ENCODE peak calls at places on chromosomes 12 and 14, in seven cellular contexts. W is aorta; B is CD4-positive, alpha-beta memory T cell; O is BE2C; X is bronchial epithelial cell; Y is pancreas; P is endodermal cell. Q is an unnamed sample. For H3K36me3 and H3K27me3, the result is how much of the 10 kb centered on the place peaks cover.

GRCh38 chr14:71586131-71586893 is 345.9 kb upstream of the RGS6 start:
- DNase-seq in W (peak), B (no peak), O (peak), X (no peak), Y (no peak), P (no peak), Q (no peak)

GRCh38 chr12:32366704-32367103 is 32.7 kb upstream of the FGD4 start:
- DNase-seq in W (no peak), B (no peak), O (no peak), X (no peak), Y (no peak), P (no peak), Q (no peak)

GRCh38 chr12:125140918-125141573 is 75.8 kb downstream of the AACS start:
- DNase-seq in W (no peak), B (no peak), O (no peak), X (peak), Y (no peak), P (no peak), Q (no peak)

GRCh38 chr12:89707992-89708792 is 446 bp downstream of the ATP2B1 start:
- DNase-seq in W (peak), B (peak), O (peak), X (no peak), Y (peak), P (peak), Q (peak)

GRCh38 chr12:83474369-83474768 is 787.7 kb downstream of the TMTC2 start:
- DNase-seq in W (no peak), B (no peak), O (no peak), X (no peak), Y (no peak), P (no peak), Q (no peak)

GRCh38 chr14:54251356-54251755 is 145.5 kb upstream of the CDKN3 start:
- DNase-seq in W (no peak), B (no peak), O (no peak), X (peak), Y (no peak), P (no peak), Q (no peak)

GRCh38 chr14:55138091-55138490 is 9.0 kb downstream of the LGALS3 start:
- DNase-seq in W (no peak), B (no peak), O (no peak), X (no peak), Y (no peak), P (peak), Q (no peak)

GRCh38 chr14:34628681-34629135 is 1.2 kb downstream of the SNX6 start:
- DNase-seq in W (no peak), B (peak), O (no peak), X (no peak), Y (no peak), P (peak), Q (peak)

GRCh38 chr12:59834659-59835474 is 239.0 kb downstream of the SLC16A7 start:
- DNase-seq in W (no peak), B (peak), O (no peak), X (peak), Y (no peak), P (no peak), Q (no peak)

GRCh38 chr12:95551305-95551704 is at the start of gene USP44:
- DNase-seq in W (no peak), B (no peak), O (no peak), X (no peak), Y (no peak), P (peak), Q (no peak)

GRCh38 chr12:28340261-28340660 is 150.0 kb downstream of the CCDC91 start:
- DNase-seq in W (no peak), B (no peak), O (no peak), X (no peak), Y (no peak), P (no peak), Q (no peak)

GRCh38 chr14:72606879-72607278 is 287.0 kb downstream of the DPF3 start:
- DNase-seq in W (no peak), B (no peak), O (no peak), X (no peak), Y (no peak), P (no peak), Q (no peak)

GRCh38 chr12:56079729-56080555 is at the start of gene ERBB3:
- DNase-seq in W (peak), B (peak), O (peak), X (peak), Y (peak), P (peak), Q (peak)

GRCh38 chr14:93029911-93030555 is 85.7 kb downstream of the ITPK1 start:
- DNase-seq in W (no peak), B (no peak), O (no peak), X (no peak), Y (no peak), P (no peak), Q (no peak)

GRCh38 chr12:111438501-111438900 is 32.8 kb downstream of the SH2B3 start:
- DNase-seq in W (peak), B (peak), O (peak), X (peak), Y (no peak), P (peak), Q (peak)

GRCh38 chr12:124548854-124549378 is 18.5 kb downstream of the NCOR2 start:
- DNase-seq in W (peak), B (no peak), O (peak), X (peak), Y (no peak), P (no peak), Q (no peak)

GRCh38 chr12:26434299-26434915 is 239.0 kb downstream of the SSPN start:
- DNase-seq in W (no peak), B (no peak), O (peak), X (peak), Y (peak), P (peak), Q (no peak)

GRCh38 chr12:44532940-44533339 is 343.2 kb downstream of the NELL2 start:
- DNase-seq in W (no peak), B (no peak), O (no peak), X (no peak), Y (no peak), P (no peak), Q (no peak)

GRCh38 chr12:122060069-122060468 is 18.5 kb upstream of the MLXIP start:
- DNase-seq in W (no peak), B (no peak), O (no peak), X (no peak), Y (no peak), P (no peak), Q (no peak)

GRCh38 chr12:11565752-11566151 is 83.7 kb upstream of the ETV6 start:
- DNase-seq in W (no peak), B (no peak), O (no peak), X (no peak), Y (no peak), P (no peak), Q (no peak)

GRCh38 chr14:55094630-55095157 is 34.4 kb upstream of the LGALS3 start:
- DNase-seq in W (no peak), B (no peak), O (no peak), X (peak), Y (no peak), P (no peak), Q (no peak)

GRCh38 chr12:2205961-2206360 is 153.2 kb downstream of the CACNA1C start:
- DNase-seq in W (no peak), B (no peak), O (no peak), X (no peak), Y (no peak), P (no peak), Q (no peak)

DNA sequence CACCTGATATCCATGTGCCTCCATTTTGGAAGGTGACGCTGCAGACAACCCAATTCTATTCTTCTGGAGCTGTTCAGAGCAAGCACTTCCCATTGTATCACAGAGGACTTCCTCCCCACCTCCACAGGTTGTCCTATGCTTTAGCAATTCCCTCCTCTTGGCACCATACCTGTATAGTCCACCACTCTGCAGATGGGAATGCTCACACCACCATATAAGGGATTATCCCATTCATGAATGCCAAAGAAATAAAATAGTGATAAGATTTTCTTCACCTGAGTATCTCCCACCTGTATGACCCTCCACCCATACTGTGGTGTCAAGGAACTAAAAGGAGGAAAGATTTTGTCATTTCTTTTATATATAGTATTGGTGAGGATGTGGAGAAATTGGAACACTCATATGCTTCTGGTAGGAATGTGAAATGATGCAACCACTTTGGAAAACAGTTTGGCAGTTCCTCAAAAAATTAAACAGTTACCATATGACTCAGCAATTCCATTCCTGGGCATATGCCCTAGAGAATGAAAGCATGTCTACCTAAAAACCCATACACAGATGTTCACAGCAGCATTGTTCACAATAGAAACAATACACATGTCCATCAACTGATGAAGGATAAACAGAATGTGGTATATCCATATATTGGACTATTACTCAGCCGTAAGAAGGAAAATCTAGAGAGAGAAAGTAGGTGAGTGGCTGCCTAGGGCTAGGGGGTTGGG is 75.2 kb downstream of the FIGNL2 start:
- DNase-seq in W (no peak), B (no peak), O (no peak), X (peak), Y (no peak), P (no peak), Q (no peak)
- H3K36me3 ChIP-seq in W (under half), B (under half), O (under half), X (under half), Y (under half), P (under half), Q (under half)

GRCh38 chr12:62629413-62629812 is 162.8 kb downstream of the MON2 start:
- DNase-seq in W (no peak), B (no peak), O (no peak), X (no peak), Y (no peak), P (peak), Q (no peak)

GRCh38 chr12:62631531-62632520 is 165.2 kb downstream of the MON2 start:
- DNase-seq in W (peak), B (peak), O (peak), X (peak), Y (peak), P (peak), Q (no peak)

GRCh38 chr12:62629971-62630739 is 163.5 kb downstream of the MON2 start:
- DNase-seq in W (no peak), B (no peak), O (no peak), X (no peak), Y (no peak), P (peak), Q (no peak)

GRCh38 chr12:62635630-62636029 is 169.0 kb downstream of the MON2 start:
- DNase-seq in W (no peak), B (no peak), O (no peak), X (no peak), Y (no peak), P (no peak), Q (no peak)

DNA sequence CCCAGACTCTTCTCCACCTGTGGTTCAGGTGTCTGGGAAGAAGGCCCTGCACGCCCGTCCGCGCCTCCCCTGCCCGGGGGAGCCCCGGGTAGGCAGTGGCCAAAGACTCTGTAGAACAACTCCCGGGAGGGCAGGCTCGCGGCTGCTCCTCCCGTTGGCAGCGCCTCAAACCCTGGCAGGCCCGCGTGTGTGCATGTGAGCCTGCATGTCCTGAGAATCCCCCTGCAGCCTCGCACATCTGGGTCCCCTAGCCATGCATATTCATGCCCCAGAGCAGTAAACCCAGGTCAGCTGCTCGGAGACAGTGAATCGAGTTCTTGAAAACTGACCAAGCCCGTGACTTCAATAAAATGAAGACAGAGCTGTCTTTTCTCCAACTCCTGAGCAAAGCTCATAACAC is 165.9 kb downstream of the MON2 start:
- DNase-seq in W (peak), B (peak), O (peak), X (no peak), Y (peak), P (peak), Q (no peak)
- H3K27me3 ChIP-seq in W (under half), B (under half), O (under half), X (under half), Y (under half), P (under half), Q (under half)

DNA sequence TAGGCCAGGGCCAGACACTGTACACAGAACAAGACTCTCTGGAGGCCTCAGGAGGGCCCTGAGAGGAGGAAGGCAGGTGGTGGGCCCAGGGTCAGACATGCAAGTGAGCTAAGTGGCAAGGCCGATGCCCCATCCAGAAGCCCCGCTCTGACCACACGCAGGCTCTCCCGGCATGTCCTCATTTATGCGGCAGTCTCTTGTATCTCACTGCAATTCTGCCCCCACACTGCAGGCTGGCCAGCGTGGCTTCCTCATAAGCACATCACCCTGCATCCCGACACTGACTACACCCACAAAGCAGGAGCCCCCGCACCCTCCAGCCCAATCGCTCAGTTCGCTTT is 17.5 kb downstream of the SSH1 start:
- DNase-seq in W (peak), B (no peak), O (no peak), X (no peak), Y (no peak), P (no peak), Q (peak)
- H3K36me3 ChIP-seq in W (under half), B (under half), O (under half), X (under half), Y (under half), P (under half), Q (under half)

DNA sequence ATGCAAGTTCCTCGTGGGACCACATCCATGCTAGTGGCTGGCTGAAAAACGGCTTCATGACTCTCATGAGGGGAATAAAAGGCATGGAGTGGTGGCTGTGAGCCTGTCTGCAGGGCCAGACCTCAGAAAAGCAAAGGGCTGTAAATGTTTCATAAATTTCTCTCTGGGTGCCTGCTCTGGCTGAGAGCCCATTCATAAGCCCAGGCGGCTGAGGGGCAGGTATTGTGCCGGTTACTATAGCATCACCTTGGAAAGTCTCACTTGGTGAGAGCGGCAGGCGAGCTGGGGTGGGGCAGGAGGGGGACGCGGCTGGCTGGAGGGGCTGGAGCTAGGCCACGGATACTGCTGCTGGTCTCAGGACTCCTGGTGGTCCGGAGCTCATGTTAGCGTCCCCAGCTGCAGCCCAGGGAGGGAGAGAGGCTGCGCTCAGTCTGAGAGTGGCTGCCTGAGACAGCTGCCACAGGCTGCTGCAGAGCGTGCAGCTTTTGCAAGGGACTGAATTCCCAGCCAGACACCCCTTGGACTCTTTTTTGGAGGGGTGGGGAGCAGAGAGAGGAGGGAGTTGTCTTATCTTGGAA is at the start of gene SLC17A8:
- DNase-seq in W (no peak), B (no peak), O (peak), X (no peak), Y (no peak), P (peak), Q (no peak)
- H3K27me3 ChIP-seq in W (under half), B (under half), O (under half), X (under half), Y (under half), P (under half), Q (under half)

GRCh38 chr12:53476769-53477209 is 22.5 kb downstream of the MAP3K12 start:
- DNase-seq in W (no peak), B (no peak), O (peak), X (no peak), Y (no peak), P (peak), Q (peak)
- H3K36me3 ChIP-seq in W (under half), B (half or more), O (half or more), X (under half), Y (under half), P (half or more), Q (half or more)

GRCh38 chr12:130665753-130666152 is 50.3 kb downstream of the RIMBP2 start:
- DNase-seq in W (no peak), B (no peak), O (no peak), X (peak), Y (no peak), P (no peak), Q (no peak)

GRCh38 chr12:130669205-130669557 is 46.9 kb downstream of the RIMBP2 start:
- DNase-seq in W (no peak), B (no peak), O (no peak), X (no peak), Y (no peak), P (no peak), Q (no peak)

GRCh38 chr12:130666645-130667044 is 49.5 kb downstream of the RIMBP2 start:
- DNase-seq in W (no peak), B (no peak), O (no peak), X (no peak), Y (no peak), P (no peak), Q (no peak)

GRCh38 chr12:130668286-130669204 is 47.6 kb downstream of the RIMBP2 start:
- DNase-seq in W (no peak), B (no peak), O (no peak), X (no peak), Y (no peak), P (no peak), Q (no peak)

DNA sequence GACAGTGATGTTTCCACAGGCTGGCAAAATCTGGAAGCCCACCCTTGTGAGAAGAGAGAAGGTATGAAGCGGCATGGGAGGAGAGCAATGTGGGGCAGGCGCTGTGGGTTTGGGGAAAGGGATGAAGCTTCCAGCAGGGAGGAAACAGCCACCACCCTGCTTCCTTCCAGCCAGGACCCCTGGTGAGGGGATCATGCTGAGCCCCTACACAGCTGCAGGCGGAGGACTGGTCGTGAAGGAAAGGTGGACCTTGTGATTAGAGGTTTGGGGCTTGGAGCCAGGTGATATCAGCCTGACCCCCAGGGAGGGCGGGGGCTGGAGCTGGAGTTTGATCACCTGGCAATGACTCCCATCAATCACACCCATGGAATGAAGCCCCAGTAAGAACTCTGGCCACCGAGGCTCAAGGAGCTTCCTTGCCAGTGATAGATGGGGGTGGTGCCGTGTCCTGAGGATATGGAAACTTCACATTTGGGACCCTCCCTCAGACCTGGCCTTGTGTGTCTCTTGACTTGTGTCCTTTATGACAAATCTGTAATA is 48.6 kb downstream of the RIMBP2 start:
- DNase-seq in W (no peak), B (no peak), O (no peak), X (no peak), Y (no peak), P (no peak), Q (no peak)
- H3K27me3 ChIP-seq in W (under half), B (under half), O (under half), X (under half), Y (under half), P (under half), Q (under half)

GRCh38 chr12:19847294-19848059 is 408.2 kb downstream of the AEBP2 start:
- DNase-seq in W (no peak), B (no peak), O (no peak), X (no peak), Y (no peak), P (no peak), Q (no peak)

GRCh38 chr12:19841451-19841850 is 402.2 kb downstream of the AEBP2 start:
- DNase-seq in W (no peak), B (no peak), O (no peak), X (no peak), Y (no peak), P (no peak), Q (no peak)

GRCh38 chr12:19842116-19842515 is 402.8 kb downstream of the AEBP2 start:
- DNase-seq in W (no peak), B (no peak), O (no peak), X (no peak), Y (no peak), P (no peak), Q (no peak)

GRCh38 chr12:19846561-19846960 is 407.3 kb downstream of the AEBP2 start:
- DNase-seq in W (no peak), B (no peak), O (no peak), X (peak), Y (no peak), P (no peak), Q (no peak)

DNA sequence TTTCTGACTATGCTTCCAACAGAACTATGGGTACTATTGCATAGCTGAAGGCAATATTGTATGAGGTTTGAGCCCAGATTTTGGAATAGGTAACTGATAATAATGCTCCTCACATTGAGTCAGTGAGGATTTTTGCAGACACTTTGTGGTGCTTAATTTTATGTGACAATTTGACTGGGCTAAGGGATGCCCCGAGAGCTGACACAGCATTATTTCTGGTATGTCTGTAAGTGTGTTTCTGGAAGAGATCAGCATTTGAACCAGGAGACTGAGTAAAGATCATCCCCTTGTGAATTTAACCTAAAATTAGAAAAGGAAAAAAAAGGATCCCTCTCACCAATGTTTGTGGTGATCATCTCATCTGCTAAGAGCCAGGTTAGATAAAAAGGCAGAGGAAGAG is 404.9 kb downstream of the AEBP2 start:
- DNase-seq in W (no peak), B (no peak), O (no peak), X (no peak), Y (no peak), P (no peak), Q (no peak)
- H3K36me3 ChIP-seq in W (under half), B (under half), O (under half), X (under half), Y (under half), P (under half), Q (under half)